ENCODE peak calls at places on chromosomes 1 and 21, in ten cellular contexts. One of them, this sample, is unnamed.

GRCh38 chr1:209354111-209354839 is 229.2 kb upstream of the CAMK1G start:
- DNase-seq in A549: peak; percentile 89
- DNase-seq in uterus: peak; percentile 70
- DNase-seq in hepatocyte: peak; percentile 95
- DNase-seq in adrenal gland: peak; percentile 88
- DNase-seq in choroid plexus epithelial cell: peak; percentile 96
- DNase-seq in prostate gland: peak; percentile 89
- DNase-seq in NB4: peak; percentile 77
- DNase-seq in HCT116: peak; percentile 85
- DNase-seq in ascending aorta: peak; percentile 73
- DNase-seq in this sample: peak; percentile 79

GRCh38 chr21:43817157-43818086 is 28.0 kb downstream of the RRP1 start:
- DNase-seq in A549: no peak
- DNase-seq in uterus: no peak
- DNase-seq in hepatocyte: no peak
- DNase-seq in adrenal gland: no peak
- DNase-seq in choroid plexus epithelial cell: no peak
- DNase-seq in prostate gland: no peak
- DNase-seq in NB4: peak; percentile 83
- DNase-seq in HCT116: no peak
- DNase-seq in ascending aorta: no peak
- DNase-seq in this sample: no peak

GRCh38 chr1:29033829-29034466 is 89.8 kb downstream of the TMEM200B start:
- DNase-seq in A549: peak; percentile 46
- DNase-seq in uterus: no peak
- DNase-seq in hepatocyte: peak; percentile 44
- DNase-seq in adrenal gland: no peak
- DNase-seq in choroid plexus epithelial cell: peak; percentile 72
- DNase-seq in prostate gland: no peak
- DNase-seq in NB4: peak; percentile 54
- DNase-seq in HCT116: peak; percentile 24
- DNase-seq in ascending aorta: no peak
- DNase-seq in this sample: no peak

GRCh38 chr1:30378023-30378596 is 345.3 kb downstream of the MATN1 start:
- DNase-seq in A549: no peak
- DNase-seq in uterus: no peak
- DNase-seq in hepatocyte: no peak
- DNase-seq in adrenal gland: no peak
- DNase-seq in choroid plexus epithelial cell: no peak
- DNase-seq in prostate gland: no peak
- DNase-seq in NB4: no peak
- DNase-seq in HCT116: no peak
- DNase-seq in ascending aorta: peak; percentile 16
- DNase-seq in this sample: no peak

GRCh38 chr1:184535191-184535970 is 148.6 kb downstream of the C1orf21 start:
- DNase-seq in A549: no peak
- DNase-seq in uterus: no peak
- DNase-seq in hepatocyte: no peak
- DNase-seq in adrenal gland: no peak
- DNase-seq in choroid plexus epithelial cell: peak; percentile 65
- DNase-seq in prostate gland: no peak
- DNase-seq in NB4: no peak
- DNase-seq in HCT116: no peak
- DNase-seq in ascending aorta: no peak
- DNase-seq in this sample: peak; percentile 23

GRCh38 chr1:24503003-24503751 is 541 bp downstream of the RCAN3 start:
- DNase-seq in A549: peak; percentile 4
- DNase-seq in uterus: no peak
- DNase-seq in hepatocyte: peak; percentile 25
- DNase-seq in adrenal gland: no peak
- DNase-seq in choroid plexus epithelial cell: no peak
- DNase-seq in prostate gland: peak; percentile 50
- DNase-seq in NB4: peak; percentile 13
- DNase-seq in HCT116: no peak
- DNase-seq in ascending aorta: no peak
- DNase-seq in this sample: no peak

GRCh38 chr1:41396084-41396483 is 34.9 kb downstream of the FOXO6 start:
- DNase-seq in A549: no peak
- DNase-seq in uterus: no peak
- DNase-seq in hepatocyte: no peak
- DNase-seq in adrenal gland: no peak
- DNase-seq in choroid plexus epithelial cell: no peak
- DNase-seq in prostate gland: no peak
- DNase-seq in NB4: no peak
- DNase-seq in HCT116: no peak
- DNase-seq in ascending aorta: no peak
- DNase-seq in this sample: no peak

GRCh38 chr1:8203056-8203455 is 114.9 kb upstream of the SLC45A1 start:
- DNase-seq in A549: no peak
- DNase-seq in uterus: no peak
- DNase-seq in hepatocyte: no peak
- DNase-seq in adrenal gland: no peak
- DNase-seq in choroid plexus epithelial cell: no peak
- DNase-seq in prostate gland: no peak
- DNase-seq in NB4: no peak
- DNase-seq in HCT116: no peak
- DNase-seq in ascending aorta: no peak
- DNase-seq in this sample: no peak

GRCh38 chr1:236063919-236064673 is 794 bp downstream of the NID1 start:
- DNase-seq in A549: peak; percentile 36
- DNase-seq in uterus: peak; percentile 69
- DNase-seq in hepatocyte: peak; percentile 76
- DNase-seq in adrenal gland: peak; percentile 66
- DNase-seq in choroid plexus epithelial cell: peak; percentile 76
- DNase-seq in prostate gland: peak; percentile 12
- DNase-seq in NB4: no peak
- DNase-seq in HCT116: no peak
- DNase-seq in ascending aorta: peak; percentile 83
- DNase-seq in this sample: no peak

GRCh38 chr1:162954824-162955223 is 93.8 kb upstream of the CCDC190 start:
- DNase-seq in A549: no peak
- DNase-seq in uterus: no peak
- DNase-seq in hepatocyte: no peak
- DNase-seq in adrenal gland: no peak
- DNase-seq in choroid plexus epithelial cell: peak; percentile 60
- DNase-seq in prostate gland: no peak
- DNase-seq in NB4: peak; percentile 2
- DNase-seq in HCT116: no peak
- DNase-seq in ascending aorta: no peak
- DNase-seq in this sample: no peak

GRCh38 chr21:40752125-40752524 is 94.8 kb downstream of the DSCAM start:
- DNase-seq in A549: no peak
- DNase-seq in uterus: no peak
- DNase-seq in hepatocyte: no peak
- DNase-seq in adrenal gland: no peak
- DNase-seq in choroid plexus epithelial cell: no peak
- DNase-seq in prostate gland: no peak
- DNase-seq in NB4: no peak
- DNase-seq in HCT116: no peak
- DNase-seq in ascending aorta: no peak
- DNase-seq in this sample: no peak

GRCh38 chr1:91166106-91166712 is 144.4 kb upstream of the ZNF644 start:
- DNase-seq in A549: peak; percentile 61
- DNase-seq in uterus: peak; percentile 35
- DNase-seq in hepatocyte: peak; percentile 74
- DNase-seq in adrenal gland: peak; percentile 63
- DNase-seq in choroid plexus epithelial cell: peak; percentile 74
- DNase-seq in prostate gland: no peak
- DNase-seq in NB4: peak; percentile 62
- DNase-seq in HCT116: peak; percentile 45
- DNase-seq in ascending aorta: no peak
- DNase-seq in this sample: peak; percentile 11

GRCh38 chr1:156942176-156942575 is 21.7 kb downstream of the LRRC71 start:
- DNase-seq in A549: no peak
- DNase-seq in uterus: no peak
- DNase-seq in hepatocyte: no peak
- DNase-seq in adrenal gland: no peak
- DNase-seq in choroid plexus epithelial cell: no peak
- DNase-seq in prostate gland: no peak
- DNase-seq in NB4: no peak
- DNase-seq in HCT116: no peak
- DNase-seq in ascending aorta: no peak
- DNase-seq in this sample: no peak

GRCh38 chr1:43704838-43705237 is 2.5 kb upstream of the ST3GAL3 start:
- DNase-seq in A549: peak; percentile 40
- DNase-seq in uterus: peak; percentile 39
- DNase-seq in hepatocyte: no peak
- DNase-seq in adrenal gland: peak; percentile 71
- DNase-seq in choroid plexus epithelial cell: peak; percentile 26
- DNase-seq in prostate gland: peak; percentile 51
- DNase-seq in NB4: peak; percentile 13
- DNase-seq in HCT116: no peak
- DNase-seq in ascending aorta: no peak
- DNase-seq in this sample: no peak

GRCh38 chr1:108854226-108855019 is 2.5 kb downstream of the AKNAD1 start:
- DNase-seq in A549: no peak
- DNase-seq in uterus: no peak
- DNase-seq in hepatocyte: no peak
- DNase-seq in adrenal gland: no peak
- DNase-seq in choroid plexus epithelial cell: no peak
- DNase-seq in prostate gland: no peak
- DNase-seq in NB4: no peak
- DNase-seq in HCT116: no peak
- DNase-seq in ascending aorta: no peak
- DNase-seq in this sample: no peak

GRCh38 chr1:26922901-26923300 is 1.4 kb downstream of the NUDC start:
- DNase-seq in A549: no peak
- DNase-seq in uterus: no peak
- DNase-seq in hepatocyte: no peak
- DNase-seq in adrenal gland: no peak
- DNase-seq in choroid plexus epithelial cell: no peak
- DNase-seq in prostate gland: no peak
- DNase-seq in NB4: no peak
- DNase-seq in HCT116: no peak
- DNase-seq in ascending aorta: no peak
- DNase-seq in this sample: no peak
- H3K4me3 ChIP-seq in A549: peak overlapping the region; percentile 98
- H3K4me3 ChIP-seq in uterus: no peak overlapping the region
- H3K4me3 ChIP-seq in hepatocyte: peak overlapping the region; percentile 21
- H3K4me3 ChIP-seq in adrenal gland: peak overlapping the region; percentile 51
- H3K4me3 ChIP-seq in choroid plexus epithelial cell: no peak overlapping the region
- H3K4me3 ChIP-seq in prostate gland: no peak overlapping the region
- H3K4me3 ChIP-seq in NB4: peak overlapping the region; percentile 79
- H3K4me3 ChIP-seq in HCT116: peak overlapping the region; percentile 96
- H3K4me3 ChIP-seq in ascending aorta: peak overlapping the region; percentile 85
- H3K4me3 ChIP-seq in this sample: peak overlapping the region; percentile 66

GRCh38 chr1:147496571-147496970 is 44.7 kb upstream of the BCL9 start:
- DNase-seq in A549: peak; percentile 25
- DNase-seq in uterus: peak; percentile 60
- DNase-seq in hepatocyte: peak; percentile 13
- DNase-seq in adrenal gland: peak; percentile 65
- DNase-seq in choroid plexus epithelial cell: peak; percentile 64
- DNase-seq in prostate gland: no peak
- DNase-seq in NB4: no peak
- DNase-seq in HCT116: peak; percentile 19
- DNase-seq in ascending aorta: peak; percentile 66
- DNase-seq in this sample: no peak
- TF ChIP-seq CTCF in A549: no peak
- TF ChIP-seq CTCF in uterus: peak; percentile 25
- TF ChIP-seq CTCF in hepatocyte: no peak
- TF ChIP-seq CTCF in adrenal gland: peak; percentile 15
- TF ChIP-seq CTCF in choroid plexus epithelial cell: peak; percentile 68
- TF ChIP-seq CTCF in prostate gland: no peak
- TF ChIP-seq CTCF in NB4: no peak
- TF ChIP-seq CTCF in HCT116: peak; percentile 61
- TF ChIP-seq CTCF in ascending aorta: peak; percentile 40
- TF ChIP-seq CTCF in this sample: peak; percentile 53

GRCh38 chr1:2413495-2414296 is 1.3 kb upstream of the PEX10 start:
- DNase-seq in A549: peak; percentile 42
- DNase-seq in uterus: peak; percentile 36
- DNase-seq in hepatocyte: no peak
- DNase-seq in adrenal gland: no peak
- DNase-seq in choroid plexus epithelial cell: no peak
- DNase-seq in prostate gland: no peak
- DNase-seq in NB4: peak; percentile 36
- DNase-seq in HCT116: no peak
- DNase-seq in ascending aorta: no peak
- DNase-seq in this sample: no peak

GRCh38 chr1:2414297-2414958 is 2.1 kb upstream of the PEX10 start:
- DNase-seq in A549: peak; percentile 57
- DNase-seq in uterus: peak; percentile 77
- DNase-seq in hepatocyte: peak; percentile 86
- DNase-seq in adrenal gland: peak; percentile 75
- DNase-seq in choroid plexus epithelial cell: peak; percentile 59
- DNase-seq in prostate gland: peak; percentile 69
- DNase-seq in NB4: peak; percentile 80
- DNase-seq in HCT116: no peak
- DNase-seq in ascending aorta: peak; percentile 82
- DNase-seq in this sample: no peak

GRCh38 chr1:2411801-2412394 is 466 bp downstream of the PEX10 start:
- DNase-seq in A549: peak; percentile 29
- DNase-seq in uterus: no peak
- DNase-seq in hepatocyte: no peak
- DNase-seq in adrenal gland: no peak
- DNase-seq in choroid plexus epithelial cell: no peak
- DNase-seq in prostate gland: no peak
- DNase-seq in NB4: no peak
- DNase-seq in HCT116: no peak
- DNase-seq in ascending aorta: no peak
- DNase-seq in this sample: no peak

GRCh38 chr1:2412773-2413494 is 570 bp upstream of the PEX10 start:
- DNase-seq in A549: peak; percentile 58
- DNase-seq in uterus: peak; percentile 54
- DNase-seq in hepatocyte: peak; percentile 85
- DNase-seq in adrenal gland: no peak
- DNase-seq in choroid plexus epithelial cell: peak; percentile 54
- DNase-seq in prostate gland: no peak
- DNase-seq in NB4: peak; percentile 50
- DNase-seq in HCT116: no peak
- DNase-seq in ascending aorta: no peak
- DNase-seq in this sample: no peak

DNA sequence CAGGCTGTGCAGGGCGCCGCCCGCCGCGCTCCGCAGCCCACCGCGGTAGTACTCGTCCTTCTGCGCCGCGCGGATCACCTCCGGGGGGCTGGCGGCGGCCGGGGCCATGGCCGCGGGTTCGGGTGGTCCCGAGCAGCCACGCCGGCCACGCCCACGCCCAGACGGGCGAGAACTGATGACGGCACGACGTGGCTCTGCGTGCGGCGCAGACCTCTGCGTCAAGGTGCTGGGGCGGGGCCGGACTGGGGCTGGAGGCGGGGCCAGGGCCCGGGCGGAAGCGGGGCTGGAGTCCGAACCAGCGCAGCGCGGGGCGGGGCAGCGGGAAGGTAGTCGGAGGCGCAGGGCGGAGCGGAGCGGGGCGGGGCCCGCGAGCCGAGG is at the start of gene PEX10:
- DNase-seq in A549: peak; percentile 93
- DNase-seq in uterus: peak; percentile 98
- DNase-seq in hepatocyte: peak; percentile 99
- DNase-seq in adrenal gland: peak; percentile 96
- DNase-seq in choroid plexus epithelial cell: peak; percentile 96
- DNase-seq in prostate gland: peak; percentile 96
- DNase-seq in NB4: peak; percentile 95
- DNase-seq in HCT116: peak; percentile 88
- DNase-seq in ascending aorta: peak; percentile 98
- DNase-seq in this sample: peak; percentile 64
- H3K4me3 ChIP-seq in A549: peak within 1 kb of the TSS; percentile 80
- H3K4me3 ChIP-seq in uterus: peak within 1 kb of the TSS; percentile 98
- H3K4me3 ChIP-seq in hepatocyte: peak within 1 kb of the TSS; percentile 90
- H3K4me3 ChIP-seq in adrenal gland: peak within 1 kb of the TSS; percentile 98
- H3K4me3 ChIP-seq in choroid plexus epithelial cell: peak within 1 kb of the TSS; percentile 87
- H3K4me3 ChIP-seq in prostate gland: peak within 1 kb of the TSS; percentile 93
- H3K4me3 ChIP-seq in NB4: peak within 1 kb of the TSS; percentile 78
- H3K4me3 ChIP-seq in HCT116: peak within 1 kb of the TSS; percentile 99
- H3K4me3 ChIP-seq in ascending aorta: peak within 1 kb of the TSS; percentile 87
- H3K4me3 ChIP-seq in this sample: peak within 1 kb of the TSS; percentile 71

GRCh38 chr1:145997156-145998023 is 1.0 kb upstream of the TXNIP start:
- DNase-seq in A549: no peak
- DNase-seq in uterus: peak; percentile 54
- DNase-seq in hepatocyte: no peak
- DNase-seq in adrenal gland: no peak
- DNase-seq in choroid plexus epithelial cell: no peak
- DNase-seq in prostate gland: peak; percentile 56
- DNase-seq in NB4: peak; percentile 87
- DNase-seq in HCT116: no peak
- DNase-seq in ascending aorta: peak; percentile 77
- DNase-seq in this sample: no peak
- TF ChIP-seq CTCF in A549: no peak
- TF ChIP-seq CTCF in uterus: no peak
- TF ChIP-seq CTCF in hepatocyte: no peak
- TF ChIP-seq CTCF in adrenal gland: no peak
- TF ChIP-seq CTCF in choroid plexus epithelial cell: peak; percentile 18
- TF ChIP-seq CTCF in prostate gland: no peak
- TF ChIP-seq CTCF in NB4: no peak
- TF ChIP-seq CTCF in HCT116: no peak
- TF ChIP-seq CTCF in ascending aorta: peak; percentile 15
- TF ChIP-seq CTCF in this sample: no peak